ENCODE peak calls at places on chromosome 13, in four cellular contexts. One of them, this sample, is unnamed.

GRCh38 chr13:112783135-112783945 is 93.5 kb downstream of the ATP11A start:
- DNase-seq in astrocyte of the hippocampus: peak; percentile 73
- DNase-seq in stimulated activated CD4-positive, alpha-beta T cell treated with anti-CD3 and anti-CD28 coated beads, Interleukin-1b, Interleukin-23, amount 100 ng/mL, for 4 hours: no peak
- DNase-seq in NCI-H1694: no peak
- DNase-seq in this sample: peak; percentile 49

GRCh38 chr13:49366841-49367240 is 77.0 kb downstream of the CAB39L start:
- DNase-seq in astrocyte of the hippocampus: peak; percentile 50
- DNase-seq in NCI-H1694: no peak
- DNase-seq in stimulated activated CD4-positive, alpha-beta T cell treated with anti-CD3 and anti-CD28 coated beads, Interleukin-1b, Interleukin-23, amount 100 ng/mL, for 4 hours: no peak
- DNase-seq in this sample: peak; percentile 79

GRCh38 chr13:99484405-99484981 is 16.8 kb upstream of the TM9SF2 start:
- DNase-seq in NCI-H1694: no peak
- DNase-seq in stimulated activated CD4-positive, alpha-beta T cell treated with anti-CD3 and anti-CD28 coated beads, Interleukin-1b, Interleukin-23, amount 100 ng/mL, for 4 hours: no peak
- DNase-seq in astrocyte of the hippocampus: no peak
- DNase-seq in this sample: peak; percentile 25

GRCh38 chr13:72884111-72884510 is 102.2 kb downstream of the PIBF1 start:
- DNase-seq in astrocyte of the hippocampus: no peak
- DNase-seq in stimulated activated CD4-positive, alpha-beta T cell treated with anti-CD3 and anti-CD28 coated beads, Interleukin-1b, Interleukin-23, amount 100 ng/mL, for 4 hours: no peak
- DNase-seq in NCI-H1694: no peak
- DNase-seq in this sample: peak; percentile 2

GRCh38 chr13:40777166-40777956 is 6.4 kb upstream of the MRPS31 start:
- DNase-seq in NCI-H1694: peak; percentile 49
- DNase-seq in stimulated activated CD4-positive, alpha-beta T cell treated with anti-CD3 and anti-CD28 coated beads, Interleukin-1b, Interleukin-23, amount 100 ng/mL, for 4 hours: peak; percentile 25
- DNase-seq in astrocyte of the hippocampus: peak; percentile 65
- DNase-seq in this sample: peak; percentile 68

GRCh38 chr13:52599037-52599852 is 43.0 kb upstream of the HNRNPA1L2 start:
- DNase-seq in NCI-H1694: no peak
- DNase-seq in stimulated activated CD4-positive, alpha-beta T cell treated with anti-CD3 and anti-CD28 coated beads, Interleukin-1b, Interleukin-23, amount 100 ng/mL, for 4 hours: no peak
- DNase-seq in astrocyte of the hippocampus: peak; percentile 56
- DNase-seq in this sample: peak; percentile 81

GRCh38 chr13:89554801-89555200 is 1792.7 kb upstream of the MIR17HG start:
- DNase-seq in stimulated activated CD4-positive, alpha-beta T cell treated with anti-CD3 and anti-CD28 coated beads, Interleukin-1b, Interleukin-23, amount 100 ng/mL, for 4 hours: no peak
- DNase-seq in NCI-H1694: no peak
- DNase-seq in astrocyte of the hippocampus: no peak
- DNase-seq in this sample: no peak

GRCh38 chr13:33751151-33751550 is 66.8 kb upstream of the RFC3 start:
- DNase-seq in stimulated activated CD4-positive, alpha-beta T cell treated with anti-CD3 and anti-CD28 coated beads, Interleukin-1b, Interleukin-23, amount 100 ng/mL, for 4 hours: no peak
- DNase-seq in astrocyte of the hippocampus: peak; percentile 62
- DNase-seq in NCI-H1694: no peak
- DNase-seq in this sample: peak; percentile 53

GRCh38 chr13:75038315-75038881 is 443.6 kb downstream of the TBC1D4 start:
- DNase-seq in NCI-H1694: no peak
- DNase-seq in stimulated activated CD4-positive, alpha-beta T cell treated with anti-CD3 and anti-CD28 coated beads, Interleukin-1b, Interleukin-23, amount 100 ng/mL, for 4 hours: no peak
- DNase-seq in astrocyte of the hippocampus: no peak
- DNase-seq in this sample: no peak

GRCh38 chr13:42894765-42895181 is 97.3 kb downstream of the EPSTI1 start:
- DNase-seq in astrocyte of the hippocampus: peak; percentile 41
- DNase-seq in NCI-H1694: peak; percentile 89
- DNase-seq in stimulated activated CD4-positive, alpha-beta T cell treated with anti-CD3 and anti-CD28 coated beads, Interleukin-1b, Interleukin-23, amount 100 ng/mL, for 4 hours: no peak
- DNase-seq in this sample: no peak

GRCh38 chr13:35712907-35713685 is 236.6 kb upstream of the MAB21L1 start:
- DNase-seq in stimulated activated CD4-positive, alpha-beta T cell treated with anti-CD3 and anti-CD28 coated beads, Interleukin-1b, Interleukin-23, amount 100 ng/mL, for 4 hours: no peak
- DNase-seq in NCI-H1694: no peak
- DNase-seq in astrocyte of the hippocampus: peak; percentile 27
- DNase-seq in this sample: peak; percentile 96

GRCh38 chr13:44231786-44232516 is 141.7 kb upstream of the SERP2 start:
- DNase-seq in stimulated activated CD4-positive, alpha-beta T cell treated with anti-CD3 and anti-CD28 coated beads, Interleukin-1b, Interleukin-23, amount 100 ng/mL, for 4 hours: no peak
- DNase-seq in astrocyte of the hippocampus: peak; percentile 84
- DNase-seq in NCI-H1694: no peak
- DNase-seq in this sample: peak; percentile 87

GRCh38 chr13:107208889-107209288 is 641.0 kb upstream of the ARGLU1 start:
- DNase-seq in stimulated activated CD4-positive, alpha-beta T cell treated with anti-CD3 and anti-CD28 coated beads, Interleukin-1b, Interleukin-23, amount 100 ng/mL, for 4 hours: no peak
- DNase-seq in NCI-H1694: no peak
- DNase-seq in astrocyte of the hippocampus: no peak
- DNase-seq in this sample: no peak

GRCh38 chr13:31044658-31045620 is 112.5 kb downstream of the TEX26 start:
- DNase-seq in NCI-H1694: no peak
- DNase-seq in stimulated activated CD4-positive, alpha-beta T cell treated with anti-CD3 and anti-CD28 coated beads, Interleukin-1b, Interleukin-23, amount 100 ng/mL, for 4 hours: no peak
- DNase-seq in astrocyte of the hippocampus: no peak
- DNase-seq in this sample: no peak